ENCODE peak calls at places on chromosomes 12 and 14, in seven cellular contexts. W, T, L, X, P, V and Q are unnamed samples.

GRCh38 chr12:40907115-40907521 is 214.9 kb downstream of the CNTN1 start:
- DNase-seq in X (peak), P (peak), L (no peak), W (peak), T (no peak), V (no peak), Q (no peak)

GRCh38 chr14:85572021-85572420 is 42.1 kb downstream of the FLRT2 start:
- DNase-seq in T (no peak), W (no peak), L (no peak), X (no peak), P (no peak), V (no peak), Q (no peak)

GRCh38 chr14:32629146-32629545 is 300.0 kb downstream of the AKAP6 start:
- DNase-seq in P (no peak), T (no peak), X (no peak), L (no peak), V (no peak), W (no peak), Q (no peak)

GRCh38 chr12:7934153-7934552 is 1.8 kb downstream of the SLC2A3 start:
- DNase-seq in P (no peak), W (no peak), V (no peak), X (no peak), T (no peak), L (peak), Q (no peak)

GRCh38 chr12:104190151-104190550 is 25.4 kb upstream of the TXNRD1 start:
- DNase-seq in V (no peak), L (no peak), T (no peak), W (peak), P (no peak), X (peak), Q (no peak)

GRCh38 chr12:114625294-114625851 is 58.6 kb downstream of the TBX3 start:
- DNase-seq in X (peak), P (peak), T (peak), W (peak), L (peak), V (no peak), Q (peak)

GRCh38 chr14:98913967-98914620 is 357.9 kb downstream of the BCL11B start:
- DNase-seq in P (no peak), T (no peak), W (no peak), X (no peak), L (no peak), V (no peak), Q (no peak)

GRCh38 chr12:115072712-115073111 is 388.7 kb upstream of the TBX3 start:
- DNase-seq in P (no peak), W (no peak), T (no peak), V (no peak), X (no peak), L (no peak), Q (no peak)

GRCh38 chr12:5417500-5417899 is 14.4 kb upstream of the NTF3 start:
- DNase-seq in V (no peak), L (no peak), X (peak), T (no peak), P (no peak), W (no peak), Q (no peak)

GRCh38 chr14:24176599-24176998 is 4.7 kb downstream of the REC8 start:
- DNase-seq in T (no peak), V (no peak), L (no peak), W (no peak), P (no peak), X (no peak), Q (no peak)

GRCh38 chr14:64860039-64860438 is 19.7 kb downstream of the SPTB start:
- DNase-seq in T (no peak), V (no peak), W (no peak), P (no peak), X (no peak), L (no peak), Q (no peak)

GRCh38 chr14:64855732-64856527 is 23.8 kb downstream of the SPTB start:
- DNase-seq in L (no peak), P (no peak), W (no peak), T (no peak), V (no peak), X (no peak), Q (no peak)

GRCh38 chr14:64861916-64862315 is 17.8 kb downstream of the SPTB start:
- DNase-seq in T (no peak), P (no peak), V (no peak), L (no peak), W (no peak), X (no peak), Q (no peak)

GRCh38 chr14:64857979-64858740 is 21.5 kb downstream of the SPTB start:
- DNase-seq in L (no peak), W (no peak), V (no peak), T (no peak), P (no peak), X (no peak), Q (no peak)

DNA sequence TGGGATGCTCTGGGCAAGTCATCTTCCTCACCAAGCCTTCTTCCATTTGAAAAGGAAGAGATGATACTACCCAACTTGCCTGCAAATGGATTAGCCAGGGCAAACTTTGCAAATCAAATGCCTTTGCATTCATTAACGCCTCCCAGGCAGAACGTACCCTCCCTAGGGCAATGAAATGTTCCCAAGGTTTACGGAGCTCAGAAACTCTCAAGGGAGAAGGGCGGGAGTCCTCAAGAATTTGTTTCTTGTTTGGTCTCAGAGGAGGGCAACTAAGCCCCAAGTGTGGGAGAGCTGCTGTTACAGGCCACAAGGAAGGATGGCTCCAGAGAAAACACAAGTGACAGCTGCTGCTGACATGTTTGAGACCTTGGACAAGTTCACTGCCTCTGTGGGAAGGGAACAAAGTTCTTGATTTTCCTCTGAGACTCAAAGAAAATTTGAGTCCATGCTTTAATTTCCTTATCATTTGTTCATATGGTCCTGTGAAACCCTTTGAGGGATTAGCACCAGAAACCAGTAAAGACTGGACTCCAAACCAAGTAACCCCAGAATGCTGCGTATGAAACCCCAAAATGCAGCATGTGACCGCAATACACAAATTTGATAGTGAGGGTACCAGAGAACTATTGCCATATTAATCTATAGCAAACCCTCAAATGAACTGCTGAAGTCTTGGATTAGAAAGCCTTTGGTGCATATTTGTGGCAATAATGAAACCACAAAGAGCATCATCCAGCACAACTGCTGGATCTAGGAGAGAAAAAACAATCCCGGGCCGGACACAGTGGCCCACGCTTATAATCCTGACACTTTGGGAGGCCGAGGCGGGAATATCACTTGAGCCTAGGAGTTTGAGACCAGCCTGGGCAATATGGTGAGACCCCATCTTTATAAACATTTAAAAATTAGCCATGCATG is 22.9 kb downstream of the SPTB start:
- DNase-seq in P (no peak), W (no peak), L (no peak), X (no peak), V (no peak), T (no peak), Q (no peak)
- H3K27ac ChIP-seq in P (no peak), W (no peak), L (no peak), X (no peak), V (no peak), T (no peak), Q (no peak)

GRCh38 chr12:27554421-27555186 is 30.6 kb downstream of the PPFIBP1 start:
- DNase-seq in W (no peak), T (no peak), P (no peak), L (no peak), V (no peak), X (no peak), Q (no peak)

GRCh38 chr12:27554003-27554402 is 30.0 kb downstream of the PPFIBP1 start:
- DNase-seq in V (no peak), X (no peak), P (no peak), W (no peak), T (no peak), L (no peak), Q (no peak)

GRCh38 chr12:27555928-27556778 is 32.1 kb downstream of the PPFIBP1 start:
- DNase-seq in W (no peak), L (no peak), T (no peak), X (no peak), P (no peak), V (no peak), Q (no peak)

GRCh38 chr12:27552886-27553560 is 29.0 kb downstream of the PPFIBP1 start:
- DNase-seq in T (no peak), W (no peak), V (no peak), L (no peak), P (no peak), X (peak), Q (no peak)

GRCh38 chr12:27555316-27555715 is 31.3 kb downstream of the PPFIBP1 start:
- DNase-seq in V (no peak), L (no peak), P (no peak), X (no peak), T (no peak), W (no peak), Q (no peak)
- H3K27ac ChIP-seq in V (no peak), L (no peak), P (peak), X (no peak), T (no peak), W (no peak), Q (peak)

GRCh38 chr12:12521923-12522322 is 40.7 kb downstream of the DUSP16 start:
- DNase-seq in T (no peak), V (no peak), P (no peak), W (no peak), L (no peak), X (no peak), Q (no peak)

GRCh38 chr12:12520278-12520677 is 42.4 kb downstream of the DUSP16 start:
- DNase-seq in V (no peak), P (no peak), L (no peak), X (no peak), T (no peak), W (no peak), Q (no peak)

GRCh38 chr12:12521044-12521485 is 41.6 kb downstream of the DUSP16 start:
- DNase-seq in P (no peak), V (no peak), X (no peak), T (no peak), L (no peak), W (no peak), Q (no peak)

GRCh38 chr12:12524128-12524527 is 38.5 kb downstream of the DUSP16 start:
- DNase-seq in W (no peak), X (no peak), V (no peak), L (no peak), T (no peak), P (no peak), Q (no peak)

DNA sequence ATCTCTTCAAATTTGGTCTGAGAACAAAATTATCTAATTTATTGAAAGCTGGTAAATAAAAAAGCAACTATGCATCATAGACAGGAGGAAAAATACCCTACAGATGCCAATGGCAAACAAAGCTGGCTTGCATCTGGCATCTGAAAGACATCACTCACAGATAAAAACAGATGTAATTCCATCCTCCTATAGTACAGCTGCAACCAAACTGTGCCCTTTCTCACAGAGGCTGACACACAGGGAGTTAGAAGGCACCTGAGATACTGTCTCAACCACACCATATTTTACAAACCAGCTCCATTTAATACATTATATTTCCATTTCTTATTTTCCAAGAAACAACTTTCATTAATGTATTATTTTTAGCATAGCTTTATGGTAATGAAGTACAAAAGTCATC is 39.4 kb downstream of the DUSP16 start:
- DNase-seq in W (no peak), V (no peak), P (no peak), L (no peak), T (no peak), X (no peak), Q (no peak)
- H3K27ac ChIP-seq in W (no peak), V (no peak), P (no peak), L (no peak), T (no peak), X (no peak), Q (no peak)

DNA sequence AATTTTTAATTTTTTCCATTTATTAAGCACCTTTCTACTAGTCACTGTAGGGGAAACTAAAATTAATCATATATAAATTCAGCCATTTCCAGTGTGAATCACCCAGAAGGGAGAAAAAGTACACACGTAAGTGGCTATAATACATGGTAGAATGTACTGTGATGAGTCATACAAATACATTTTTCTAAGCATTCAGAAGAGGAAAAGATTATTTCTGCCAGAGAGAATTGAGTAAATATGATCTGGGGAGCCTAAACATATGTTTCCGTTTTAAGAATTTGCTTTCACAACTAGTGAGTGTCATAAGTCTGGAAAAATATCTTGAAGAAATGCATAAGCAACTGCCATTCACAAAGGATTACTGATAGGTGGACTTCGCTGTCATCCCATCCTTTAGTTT is 102.8 kb downstream of the TGFB3 start:
- DNase-seq in T (no peak), L (no peak), X (peak), W (peak), P (no peak), V (no peak), Q (no peak)
- H3K27ac ChIP-seq in T (no peak), L (no peak), X (peak), W (peak), P (no peak), V (no peak), Q (no peak)

GRCh38 chr12:23008613-23009012 is 383.6 kb downstream of the ETNK1 start:
- DNase-seq in P (no peak), L (no peak), X (no peak), V (no peak), T (no peak), W (no peak), Q (no peak)

GRCh38 chr12:23002381-23002780 is 377.4 kb downstream of the ETNK1 start:
- DNase-seq in V (no peak), T (no peak), P (no peak), W (no peak), L (no peak), X (no peak), Q (no peak)

GRCh38 chr12:23004473-23005020 is 379.6 kb downstream of the ETNK1 start:
- DNase-seq in T (no peak), X (no peak), V (no peak), P (no peak), L (no peak), W (no peak), Q (no peak)

GRCh38 chr12:23006413-23006812 is 381.4 kb downstream of the ETNK1 start:
- DNase-seq in V (no peak), L (no peak), X (no peak), T (no peak), W (no peak), P (no peak), Q (no peak)

DNA sequence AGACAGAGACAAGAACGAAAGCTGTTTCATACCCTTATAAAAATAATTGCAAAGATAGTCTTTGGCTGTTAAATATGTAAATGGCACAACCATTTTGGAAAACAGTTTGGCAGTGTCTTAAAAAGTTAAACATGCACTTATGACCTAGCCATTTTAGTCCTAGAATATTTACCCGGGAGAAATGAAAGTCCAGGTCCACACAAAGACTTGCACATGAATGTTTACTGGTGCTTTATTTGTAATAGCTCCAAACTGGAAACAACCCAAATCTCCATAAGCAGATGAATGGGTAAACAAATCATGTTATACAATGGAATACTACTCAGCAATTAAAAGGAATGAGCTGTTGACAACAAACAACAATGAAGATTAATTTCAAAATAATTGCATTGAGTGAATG is 380.4 kb downstream of the ETNK1 start:
- DNase-seq in T (no peak), W (no peak), L (no peak), X (no peak), P (no peak), V (no peak), Q (no peak)
- H3K27ac ChIP-seq in T (no peak), W (no peak), L (no peak), X (no peak), P (no peak), V (no peak), Q (no peak)

GRCh38 chr14:60215127-60215444 is 33.9 kb upstream of the PPM1A start:
- DNase-seq in X (no peak), T (no peak), V (no peak), L (no peak), W (no peak), P (no peak), Q (no peak)

GRCh38 chr14:60217713-60218112 is 31.3 kb upstream of the PPM1A start:
- DNase-seq in X (no peak), T (no peak), W (no peak), L (no peak), P (no peak), V (no peak), Q (no peak)

GRCh38 chr14:60214003-60214402 is 35.0 kb upstream of the PPM1A start:
- DNase-seq in X (no peak), W (no peak), V (no peak), P (no peak), T (no peak), L (no peak), Q (no peak)

GRCh38 chr14:60214415-60215126 is 34.5 kb upstream of the PPM1A start:
- DNase-seq in P (no peak), L (no peak), T (no peak), W (no peak), X (no peak), V (no peak), Q (no peak)

GRCh38 chr14:60215520-60216195 is 33.4 kb upstream of the PPM1A start:
- DNase-seq in L (no peak), V (no peak), T (no peak), P (no peak), X (no peak), W (no peak), Q (no peak)
- H3K27ac ChIP-seq in L (no peak), V (no peak), T (no peak), P (no peak), X (no peak), W (no peak), Q (peak)

DNA sequence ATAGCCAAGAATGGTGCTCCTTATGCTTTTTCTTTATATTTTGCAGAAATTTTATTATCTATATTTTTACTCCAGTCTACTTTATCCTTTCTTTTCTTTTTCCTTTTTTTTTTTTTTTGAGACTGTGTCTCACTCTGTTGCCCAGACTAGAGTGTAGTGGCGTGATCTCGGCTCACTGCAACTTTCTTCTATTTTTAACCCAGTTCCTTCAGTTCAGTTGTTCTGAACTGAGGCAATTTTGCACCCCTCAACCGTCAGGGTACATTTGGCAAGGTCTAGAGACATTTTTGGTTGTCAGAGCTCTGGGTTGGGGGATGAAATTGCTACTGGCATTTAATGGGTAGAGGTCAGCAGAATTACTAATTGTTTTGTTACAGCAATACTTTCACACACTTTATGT is 75.7 kb downstream of the DIP2B start:
- DNase-seq in W (no peak), P (no peak), X (no peak), T (no peak), V (no peak), L (no peak), Q (no peak)
- H3K27ac ChIP-seq in W (peak), P (no peak), X (no peak), T (no peak), V (no peak), L (no peak), Q (no peak)

GRCh38 chr12:108514973-108515814 is at the start of gene FICD:
- DNase-seq in T (peak), V (peak), X (peak), L (peak), P (peak), W (peak), Q (peak)
- H3K27ac ChIP-seq in T (no peak), V (peak), X (peak), L (peak), P (peak), W (no peak), Q (peak)

GRCh38 chr12:73361156-73361866 is 1089.1 kb downstream of the TRHDE start:
- DNase-seq in L (no peak), P (no peak), X (no peak), W (no peak), T (no peak), V (no peak), Q (no peak)
- H3K27ac ChIP-seq in L (no peak), P (no peak), X (no peak), W (no peak), T (no peak), V (no peak), Q (no peak)

GRCh38 chr12:32305163-32305562 is 94.2 kb upstream of the FGD4 start:
- DNase-seq in V (peak), X (peak), L (no peak), T (no peak), W (no peak), P (peak), Q (no peak)
- H3K27ac ChIP-seq in V (no peak), X (no peak), L (no peak), T (no peak), W (no peak), P (no peak), Q (no peak)